ENCODE peak calls at places on chromosome X, in eight cellular contexts. X is amniotic epithelial cell; N is GDM1; I is Kasumi-1; S is DMS79; R is HT1080; T is naive thymus-derived CD8-positive, alpha-beta T cell; Q is stimulated activated CD8-positive, alpha-beta memory T cell treated with anti-CD3 and anti-CD28 coated beads, Interleukin-4, amount 100 ng/mL, for 48 hours. U is an unnamed sample.

GRCh38 chrX:78075787-78076389 is 28.2 kb upstream of the PGK1 start:
- DNase-seq in T (no peak), N (no peak), R (peak; percentile 84), S (no peak), I (no peak), Q (no peak), X (no peak), U (no peak)

GRCh38 chrX:275476-275966 is 5.7 kb upstream of the PLCXD1 start:
- DNase-seq in I (no peak), Q (no peak), S (no peak), N (no peak), T (no peak), X (no peak), R (no peak), U (no peak)

GRCh38 chrX:153537080-153537479 is 19.6 kb downstream of the ATP2B3 start:
- DNase-seq in Q (no peak), I (no peak), R (no peak), S (no peak), X (no peak), N (no peak), T (no peak), U (no peak)

GRCh38 chrX:11429543-11430085 is 136.4 kb downstream of the AMELX start:
- DNase-seq in R (no peak), I (no peak), Q (no peak), S (no peak), X (no peak), N (no peak), T (no peak), U (no peak)

GRCh38 chrX:42106556-42106955 is 183.2 kb upstream of the CASK start:
- DNase-seq in N (no peak), S (no peak), Q (no peak), X (no peak), R (no peak), T (no peak), I (no peak), U (no peak)

GRCh38 chrX:124421898-124422622 is 75.7 kb downstream of the SH2D1A start:
- DNase-seq in X (no peak), T (no peak), S (no peak), N (no peak), Q (no peak), I (no peak), R (peak; percentile 50), U (no peak)

GRCh38 chrX:13110427-13111324 is 66.3 kb upstream of the FAM9C start:
- DNase-seq in R (peak; percentile 80), N (no peak), S (no peak), Q (no peak), X (peak; percentile 99), I (peak; percentile 4), T (no peak), U (peak; percentile 82)

GRCh38 chrX:30906726-30907125 is 17.7 kb upstream of the TAB3 start:
- DNase-seq in S (no peak), I (no peak), R (peak; percentile 93), Q (no peak), N (no peak), X (peak; percentile 73), T (no peak), U (no peak)

GRCh38 chrX:20372533-20372932 is 105.8 kb upstream of the RPS6KA3 start:
- DNase-seq in R (peak; percentile 68), N (no peak), I (no peak), T (no peak), Q (no peak), X (peak; percentile 55), S (no peak), U (no peak)

GRCh38 chrX:119516157-119516702 is 48.0 kb downstream of the SLC25A5 start:
- DNase-seq in S (peak; percentile 1), R (peak; percentile 67), T (peak; percentile 41), I (peak; percentile 77), Q (peak; percentile 31), X (peak; percentile 57), N (peak; percentile 60), U (no peak)

GRCh38 chrX:108601276-108601675 is 135.1 kb downstream of the IRS4 start:
- DNase-seq in I (no peak), R (no peak), S (no peak), T (no peak), X (no peak), Q (no peak), N (no peak), U (no peak)

GRCh38 chrX:1649623-1650022 is 34.8 kb downstream of the ASMT start:
- DNase-seq in R (no peak), S (no peak), N (no peak), Q (no peak), X (no peak), I (no peak), T (no peak), U (no peak)

GRCh38 chrX:80207327-80207726 is 192.8 kb downstream of the TBX22 start:
- DNase-seq in Q (no peak), T (no peak), I (no peak), R (no peak), N (no peak), S (no peak), X (no peak), U (no peak)

GRCh38 chrX:56000169-56000568 is 232.0 kb upstream of the KLF8 start:
- DNase-seq in N (no peak), X (no peak), R (no peak), T (no peak), I (no peak), S (no peak), Q (no peak), U (no peak)

GRCh38 chrX:7889680-7890079 is 37.5 kb downstream of the PNPLA4 start:
- DNase-seq in T (no peak), I (no peak), Q (no peak), S (no peak), R (peak; percentile 60), N (no peak), X (peak; percentile 18), U (no peak)

GRCh38 chrX:46268429-46268828 is 276.8 kb downstream of the ZNF674 start:
- DNase-seq in R (peak; percentile 78), S (no peak), T (no peak), N (peak; percentile 22), X (peak; percentile 56), Q (no peak), I (no peak), U (no peak)

GRCh38 chrX:47637546-47638195 is 7.9 kb upstream of the CFP start:
- DNase-seq in N (no peak), Q (no peak), I (no peak), R (no peak), S (no peak), X (peak; percentile 81), T (no peak), U (no peak)

GRCh38 chrX:79400618-79401017 is 33.5 kb upstream of the ITM2A start:
- DNase-seq in X (no peak), S (no peak), T (no peak), I (no peak), R (no peak), N (no peak), Q (no peak), U (no peak)

GRCh38 chrX:103396186-103396585 is 19.8 kb downstream of the BEX3 start:
- DNase-seq in T (no peak), N (no peak), S (no peak), Q (no peak), X (peak; percentile 65), R (peak; percentile 66), I (no peak), U (peak; percentile 17)

GRCh38 chrX:39000802-39001201 is 199.5 kb downstream of the MID1IP1 start:
- DNase-seq in R (no peak), X (no peak), Q (no peak), I (no peak), T (no peak), S (no peak), N (no peak), U (no peak)

GRCh38 chrX:47927212-47927611 is 76.6 kb downstream of the ZNF182 start:
- DNase-seq in T (no peak), R (no peak), N (no peak), I (no peak), S (no peak), Q (no peak), X (no peak), U (no peak)

GRCh38 chrX:10697552-10697951 is 77.2 kb upstream of the MID1 start:
- DNase-seq in I (no peak), N (no peak), S (no peak), X (no peak), Q (no peak), R (no peak), T (no peak), U (no peak)